ENCODE peak calls at places on chromosomes 12 and 14, in four cellular contexts. One of them, this sample, is unnamed.

GRCh38 chr14:57512221-57512620 is 18.6 kb upstream of the CCDC198 start:
- DNase-seq in hepatocyte: peak; percentile 10
- DNase-seq in HepG2: no peak
- DNase-seq in HCT116: no peak
- DNase-seq in this sample: no peak

GRCh38 chr14:77242752-77243151 is 28.3 kb downstream of the NGB start:
- DNase-seq in hepatocyte: no peak
- DNase-seq in HepG2: no peak
- DNase-seq in HCT116: no peak
- DNase-seq in this sample: no peak

GRCh38 chr14:102923201-102923919 is 897 bp downstream of the AMN start:
- DNase-seq in hepatocyte: peak; percentile 42
- DNase-seq in HepG2: peak; percentile 20
- DNase-seq in HCT116: no peak
- DNase-seq in this sample: no peak

GRCh38 chr12:118773956-118774723 is 207.2 kb upstream of the SRRM4 start:
- DNase-seq in hepatocyte: no peak
- DNase-seq in HepG2: no peak
- DNase-seq in HCT116: no peak
- DNase-seq in this sample: no peak

GRCh38 chr14:64089920-64090319 is 204.3 kb downstream of the ESR2 start:
- DNase-seq in hepatocyte: no peak
- DNase-seq in HepG2: no peak
- DNase-seq in HCT116: no peak
- DNase-seq in this sample: no peak

GRCh38 chr12:51905507-51906438 is 1.5 kb upstream of the ACVRL1 start:
- DNase-seq in hepatocyte: peak; percentile 45
- DNase-seq in HepG2: no peak
- DNase-seq in HCT116: no peak
- DNase-seq in this sample: no peak

GRCh38 chr12:7645395-7646177 is 20.1 kb downstream of the APOBEC1 start:
- DNase-seq in hepatocyte: peak; percentile 56
- DNase-seq in HepG2: peak; percentile 6
- DNase-seq in HCT116: peak; percentile 24
- DNase-seq in this sample: no peak

GRCh38 chr14:58060898-58061297 is 91.1 kb downstream of the ARMH4 start:
- DNase-seq in hepatocyte: no peak
- DNase-seq in HepG2: no peak
- DNase-seq in HCT116: no peak
- DNase-seq in this sample: no peak

GRCh38 chr14:64092940-64093339 is 201.2 kb downstream of the ESR2 start:
- DNase-seq in hepatocyte: no peak
- DNase-seq in HepG2: no peak
- DNase-seq in HCT116: no peak
- DNase-seq in this sample: no peak

GRCh38 chr12:57372233-57372632 is 58.6 kb downstream of the R3HDM2 start:
- DNase-seq in hepatocyte: no peak
- DNase-seq in HepG2: no peak
- DNase-seq in HCT116: no peak
- DNase-seq in this sample: no peak

GRCh38 chr14:92409069-92409468 is 86.1 kb downstream of the SLC24A4 start:
- DNase-seq in hepatocyte: no peak
- DNase-seq in HepG2: no peak
- DNase-seq in HCT116: no peak
- DNase-seq in this sample: no peak

GRCh38 chr14:92417759-92418158 is 94.8 kb downstream of the SLC24A4 start:
- DNase-seq in hepatocyte: no peak
- DNase-seq in HepG2: no peak
- DNase-seq in HCT116: no peak
- DNase-seq in this sample: no peak

GRCh38 chr14:92412912-92413311 is 89.9 kb downstream of the SLC24A4 start:
- DNase-seq in hepatocyte: peak; percentile 42
- DNase-seq in HepG2: no peak
- DNase-seq in HCT116: no peak
- DNase-seq in this sample: no peak

GRCh38 chr14:92415969-92416368 is 93.0 kb downstream of the SLC24A4 start:
- DNase-seq in hepatocyte: no peak
- DNase-seq in HepG2: no peak
- DNase-seq in HCT116: no peak
- DNase-seq in this sample: no peak

DNA sequence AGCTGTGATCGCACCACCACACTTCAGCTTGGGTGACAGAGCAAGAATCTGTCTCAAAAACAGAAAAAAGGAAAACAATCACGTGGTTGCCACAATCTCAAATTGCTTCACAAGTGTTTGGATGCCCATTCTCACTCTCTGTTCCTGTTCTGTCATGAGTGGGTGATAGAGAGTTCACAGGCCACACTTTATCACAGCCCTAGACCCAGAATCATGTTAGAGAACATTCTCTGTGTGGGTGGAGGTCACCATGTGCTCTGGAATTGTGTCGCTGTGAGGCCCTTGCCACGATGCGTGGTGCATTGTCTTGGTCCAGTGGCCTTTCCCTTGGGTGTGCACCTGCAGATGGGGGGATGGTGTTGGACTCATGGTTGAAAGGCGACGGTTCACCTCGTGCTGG is 91.7 kb downstream of the SLC24A4 start:
- DNase-seq in hepatocyte: no peak
- DNase-seq in HepG2: no peak
- DNase-seq in HCT116: no peak
- DNase-seq in this sample: no peak
- H2AFZ ChIP-seq in hepatocyte: no peak overlapping the region
- H2AFZ ChIP-seq in HepG2: no peak overlapping the region
- H2AFZ ChIP-seq in HCT116: no peak overlapping the region
- H2AFZ ChIP-seq in this sample: no peak overlapping the region

DNA sequence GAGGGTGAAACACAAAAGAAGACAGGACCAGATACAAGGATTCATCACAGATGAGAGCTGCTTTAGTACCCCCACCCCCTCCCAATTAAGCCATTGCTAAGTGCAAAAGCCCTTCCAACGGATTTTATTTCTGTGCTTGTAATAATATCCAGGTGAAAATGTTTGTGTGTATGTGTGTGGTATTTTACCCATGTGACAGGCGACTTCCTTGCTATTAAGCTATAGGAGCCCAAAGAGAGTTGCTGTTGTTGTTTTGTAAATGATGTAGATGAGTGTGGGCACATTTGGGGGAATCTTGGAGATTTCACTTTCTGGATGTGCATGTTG is 3.2 kb upstream of the HOXC4 start:
- DNase-seq in hepatocyte: no peak
- DNase-seq in HepG2: no peak
- DNase-seq in HCT116: no peak
- DNase-seq in this sample: no peak
- H3K4me1 ChIP-seq in hepatocyte: peaks cover 30% of the 10 kb centered on the region
- H3K4me1 ChIP-seq in HepG2: no peaks in the 10 kb centered on the region
- H3K4me1 ChIP-seq in HCT116: no peaks in the 10 kb centered on the region
- H3K4me1 ChIP-seq in this sample: peaks cover 26% of the 10 kb centered on the region

DNA sequence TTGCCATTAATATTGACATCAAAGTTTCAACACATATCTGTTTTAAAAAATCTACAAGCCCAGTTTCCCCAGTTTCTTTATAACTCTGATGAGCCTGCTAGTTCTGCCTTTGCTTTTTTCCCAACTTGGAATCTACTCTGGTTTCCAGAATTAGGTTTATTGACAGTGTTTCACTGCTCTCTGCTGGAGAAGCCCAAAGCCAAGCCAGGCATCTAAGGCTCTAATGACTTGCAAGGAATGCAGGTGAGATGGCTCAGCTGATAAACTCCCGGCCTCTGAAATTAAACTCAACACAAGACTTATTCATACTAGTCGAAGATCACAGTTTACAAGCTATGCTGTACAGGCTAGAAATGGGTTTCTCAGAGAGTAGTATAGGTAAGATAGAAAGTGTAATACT is 54.3 kb downstream of the HMGA2 start:
- DNase-seq in hepatocyte: peak; percentile 58
- DNase-seq in HepG2: no peak
- DNase-seq in HCT116: no peak
- DNase-seq in this sample: no peak
- TF ChIP-seq CTCF in hepatocyte: peak; percentile 50
- TF ChIP-seq CTCF in HepG2: peak; percentile 39
- TF ChIP-seq CTCF in HCT116: peak; percentile 17
- TF ChIP-seq CTCF in this sample: peak; percentile 7

GRCh38 chr12:114669501-114670256 is 14.3 kb downstream of the TBX3 start:
- DNase-seq in hepatocyte: peak; percentile 89
- DNase-seq in HepG2: peak; percentile 42
- DNase-seq in HCT116: no peak
- DNase-seq in this sample: peak; percentile 55
- H2AFZ ChIP-seq in hepatocyte: no peak overlapping the region
- H2AFZ ChIP-seq in HepG2: no peak overlapping the region
- H2AFZ ChIP-seq in HCT116: no peak overlapping the region
- H2AFZ ChIP-seq in this sample: peak overlapping the region; percentile 76

GRCh38 chr14:91873476-91874265 is 6.3 kb upstream of the TC2N start:
- DNase-seq in hepatocyte: no peak
- DNase-seq in HepG2: no peak
- DNase-seq in HCT116: no peak
- DNase-seq in this sample: peak; percentile 74
- H3K4me1 ChIP-seq in hepatocyte: peaks cover 9% of the 10 kb centered on the region
- H3K4me1 ChIP-seq in HepG2: peaks cover 39% of the 10 kb centered on the region
- H3K4me1 ChIP-seq in HCT116: no peaks in the 10 kb centered on the region
- H3K4me1 ChIP-seq in this sample: peaks cover 8% of the 10 kb centered on the region

DNA sequence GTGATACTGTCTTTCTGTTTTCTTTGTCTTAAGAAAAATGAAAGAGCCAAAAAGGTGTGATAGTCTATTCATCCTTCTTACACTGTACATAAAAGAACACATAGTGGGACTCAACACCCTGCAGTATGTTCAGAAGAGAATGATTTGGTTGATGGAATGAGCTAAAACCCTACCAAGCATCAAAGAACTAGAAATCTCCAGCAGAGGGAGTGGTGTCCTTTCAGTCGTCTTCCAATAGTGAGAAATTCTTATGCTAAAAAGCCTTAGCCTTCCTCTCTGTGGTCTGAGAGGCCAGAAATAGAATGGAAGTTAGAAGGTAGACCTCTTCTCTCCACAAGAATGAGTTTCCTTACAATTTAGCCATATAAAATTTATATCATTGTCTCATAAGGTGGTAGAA is 393.4 kb upstream of the SEL1L start:
- DNase-seq in hepatocyte: peak; percentile 40
- DNase-seq in HepG2: no peak
- DNase-seq in HCT116: no peak
- DNase-seq in this sample: no peak
- TF ChIP-seq CTCF in hepatocyte: peak; percentile 49
- TF ChIP-seq CTCF in HepG2: no peak
- TF ChIP-seq CTCF in HCT116: no peak
- TF ChIP-seq CTCF in this sample: no peak

DNA sequence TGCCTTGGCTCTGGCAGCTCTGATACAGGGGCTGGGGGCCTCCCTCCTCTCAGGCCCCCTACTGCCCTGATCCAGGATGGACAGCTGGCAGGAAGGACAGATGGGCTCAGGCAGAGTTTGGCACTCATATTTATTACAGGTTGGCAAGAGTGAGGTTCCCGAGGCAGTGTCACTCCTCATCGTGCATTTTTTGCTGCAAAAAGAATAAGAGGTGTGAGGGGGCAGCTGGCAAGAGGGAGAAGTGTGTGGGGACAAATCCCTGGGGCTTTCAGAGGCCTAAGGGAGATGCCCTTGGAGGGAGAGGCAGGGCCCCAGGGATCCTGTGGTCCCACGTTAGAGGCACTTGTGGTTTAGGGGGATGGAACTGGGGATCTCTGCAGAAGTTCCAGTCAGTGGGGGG is 5.0 kb downstream of the CMTM5 start:
- DNase-seq in hepatocyte: no peak
- DNase-seq in HepG2: no peak
- DNase-seq in HCT116: no peak
- DNase-seq in this sample: no peak
- H2AFZ ChIP-seq in hepatocyte: no peak overlapping the region
- H2AFZ ChIP-seq in HepG2: no peak overlapping the region
- H2AFZ ChIP-seq in HCT116: no peak overlapping the region
- H2AFZ ChIP-seq in this sample: no peak overlapping the region

GRCh38 chr14:61188196-61188595 is 92.9 kb downstream of the TMEM30B start:
- DNase-seq in hepatocyte: no peak
- DNase-seq in HepG2: no peak
- DNase-seq in HCT116: no peak
- DNase-seq in this sample: no peak
- H3K4me1 ChIP-seq in hepatocyte: peaks cover 4% of the 10 kb centered on the region
- H3K4me1 ChIP-seq in HepG2: peaks cover 32% of the 10 kb centered on the region
- H3K4me1 ChIP-seq in HCT116: no peaks in the 10 kb centered on the region
- H3K4me1 ChIP-seq in this sample: peaks cover 18% of the 10 kb centered on the region

This sample was measured in mammary epithelial cell.